ENCODE peak calls at places on chromosomes 16 and 17, in eight cellular contexts. B is ovary, M is tibial nerve, V is stomach, P is K562, D is sigmoid colon, S is transverse colon, Z is A549. C is an unnamed sample.

GRCh38 chr16:24013733-24014645 is 178.2 kb downstream of the PRKCB start:
- DNase-seq in B (no peak), V (peak), Z (peak), M (no peak), S (peak), D (no peak), P (no peak), C (peak)

GRCh38 chr16:61295311-61295710 is 740.9 kb downstream of the CDH8 start:
- DNase-seq in M (no peak), P (no peak), B (no peak), S (no peak), D (no peak), Z (no peak), V (no peak), C (no peak)

GRCh38 chr16:65196696-65197095 is 74.8 kb upstream of the CDH11 start:
- DNase-seq in M (no peak), V (no peak), S (no peak), P (no peak), B (no peak), Z (no peak), D (no peak), C (no peak)

GRCh38 chr16:65249768-65250167 is 127.9 kb upstream of the CDH11 start:
- DNase-seq in M (peak), P (no peak), D (peak), V (peak), B (peak), Z (no peak), S (no peak), C (peak)

GRCh38 chr17:58200024-58200633 is 7.6 kb downstream of the EPX start:
- DNase-seq in Z (peak), D (peak), P (peak), M (no peak), S (peak), V (peak), B (no peak), C (no peak)

GRCh38 chr17:68897557-68897956 is 57.6 kb downstream of the ABCA8 start:
- DNase-seq in Z (no peak), B (no peak), D (no peak), P (no peak), V (no peak), S (no peak), M (no peak), C (no peak)

GRCh38 chr16:35182043-35182677 is 1722.7 kb downstream of the TP53TG3F start:
- DNase-seq in M (no peak), B (no peak), D (no peak), P (no peak), V (no peak), Z (no peak), S (no peak), C (no peak)

GRCh38 chr17:73907601-73907910 is 263.3 kb upstream of the SDK2 start:
- DNase-seq in P (no peak), D (no peak), S (no peak), Z (no peak), B (no peak), V (no peak), M (no peak), C (no peak)

GRCh38 chr17:76354747-76355310 is 1.1 kb upstream of the PRPSAP1 start:
- DNase-seq in P (peak), D (no peak), V (no peak), Z (peak), S (no peak), M (no peak), B (no peak), C (no peak)

GRCh38 chr17:21525464-21526130 is 149.4 kb downstream of the KCNJ12 start:
- DNase-seq in V (no peak), D (no peak), S (no peak), P (no peak), M (no peak), B (no peak), Z (no peak), C (no peak)

GRCh38 chr17:66165537-66166123 is 26.3 kb downstream of the CEP112 start:
- DNase-seq in S (no peak), M (no peak), B (no peak), D (no peak), P (peak), Z (peak), V (no peak), C (no peak)

GRCh38 chr16:24525970-24526559 is 13.3 kb upstream of the RBBP6 start:
- DNase-seq in P (no peak), Z (peak), M (no peak), V (peak), S (no peak), D (no peak), B (no peak), C (no peak)

GRCh38 chr17:75619506-75620431 is 13.5 kb upstream of the SMIM5 start:
- DNase-seq in M (no peak), B (no peak), S (no peak), Z (peak), P (peak), V (no peak), D (no peak), C (peak)

GRCh38 chr16:49405123-49405522 is 31.5 kb downstream of the C16orf78 start:
- DNase-seq in M (no peak), V (no peak), D (no peak), S (no peak), Z (no peak), B (no peak), P (no peak), C (peak)

GRCh38 chr16:20928774-20929411 is 28.3 kb downstream of the LYRM1 start:
- DNase-seq in S (no peak), M (no peak), V (no peak), B (no peak), Z (no peak), D (no peak), P (no peak), C (no peak)

GRCh38 chr16:78705694-78706093 is 606.2 kb downstream of the WWOX start:
- DNase-seq in V (no peak), P (peak), B (no peak), M (no peak), S (no peak), D (no peak), Z (peak), C (no peak)

GRCh38 chr16:47519543-47519942 is 58.4 kb downstream of the PHKB start:
- DNase-seq in Z (no peak), D (no peak), S (no peak), P (no peak), B (no peak), M (no peak), V (no peak), C (no peak)

GRCh38 chr17:76542984-76543383 is 3.1 kb downstream of the PRCD start:
- DNase-seq in V (no peak), Z (no peak), S (no peak), D (no peak), B (no peak), M (no peak), P (no peak), C (no peak)

GRCh38 chr17:8861482-8862181 is 5.8 kb downstream of the PIK3R6 start:
- DNase-seq in S (no peak), D (no peak), M (no peak), B (no peak), V (no peak), P (no peak), Z (no peak), C (no peak)

GRCh38 chr17:38881600-38882191 is 11.8 kb downstream of the LASP1 start:
- DNase-seq in Z (peak), S (peak), V (peak), B (peak), D (peak), P (peak), M (peak), C (no peak)

GRCh38 chr16:83886199-83886971 is 12.5 kb upstream of the MLYCD start:
- DNase-seq in P (no peak), V (no peak), D (no peak), M (no peak), S (no peak), B (no peak), Z (no peak), C (no peak)

GRCh38 chr16:83887564-83887963 is 11.4 kb upstream of the MLYCD start:
- DNase-seq in B (no peak), Z (no peak), P (no peak), V (no peak), S (no peak), M (no peak), D (no peak), C (no peak)

GRCh38 chr16:83888672-83889044 is 10.3 kb upstream of the MLYCD start:
- DNase-seq in M (no peak), V (no peak), B (no peak), D (no peak), P (no peak), Z (no peak), S (no peak), C (no peak)

GRCh38 chr16:83890359-83890758 is 8.6 kb upstream of the MLYCD start:
- DNase-seq in V (no peak), S (no peak), M (no peak), D (no peak), B (no peak), P (no peak), Z (no peak), C (no peak)

DNA sequence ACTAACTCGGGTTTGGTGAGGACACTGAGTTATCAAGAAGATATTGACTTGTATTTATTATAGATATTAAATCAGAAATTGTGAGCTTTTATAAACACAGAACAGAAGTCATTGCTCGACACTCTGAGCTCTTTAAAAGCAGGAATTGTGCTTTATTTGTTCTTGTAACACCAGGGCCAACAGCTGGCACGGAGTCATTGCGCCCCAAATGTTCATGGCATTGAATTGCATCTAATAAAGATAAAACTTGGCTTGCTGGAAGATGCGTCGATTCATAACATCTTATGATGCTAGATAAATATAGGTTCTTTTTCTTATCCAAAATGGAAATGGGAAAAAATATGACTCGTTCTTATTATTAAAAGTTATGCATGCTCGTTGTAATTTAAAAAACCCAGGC is 11.8 kb upstream of the MLYCD start:
- DNase-seq in M (no peak), Z (peak), V (peak), D (no peak), S (peak), B (no peak), P (no peak), C (no peak)
- H3K27ac ChIP-seq in M (no peak), Z (no peak), V (no peak), D (no peak), S (no peak), B (no peak), P (no peak), C (no peak)

GRCh38 chr16:66662445-66663194 is 33.9 kb downstream of the CMTM4 start:
- DNase-seq in Z (peak), P (peak), M (no peak), S (no peak), D (no peak), B (no peak), V (no peak), C (no peak)

GRCh38 chr16:66658143-66658859 is 38.2 kb downstream of the CMTM4 start:
- DNase-seq in V (no peak), D (no peak), M (no peak), S (no peak), Z (no peak), B (no peak), P (no peak), C (no peak)

GRCh38 chr16:66658860-66659190 is 37.7 kb downstream of the CMTM4 start:
- DNase-seq in D (no peak), P (no peak), Z (no peak), V (no peak), M (no peak), B (no peak), S (no peak), C (no peak)

GRCh38 chr16:66661210-66661560 is 35.4 kb downstream of the CMTM4 start:
- DNase-seq in B (no peak), S (no peak), V (no peak), Z (no peak), D (no peak), P (no peak), M (no peak), C (no peak)

DNA sequence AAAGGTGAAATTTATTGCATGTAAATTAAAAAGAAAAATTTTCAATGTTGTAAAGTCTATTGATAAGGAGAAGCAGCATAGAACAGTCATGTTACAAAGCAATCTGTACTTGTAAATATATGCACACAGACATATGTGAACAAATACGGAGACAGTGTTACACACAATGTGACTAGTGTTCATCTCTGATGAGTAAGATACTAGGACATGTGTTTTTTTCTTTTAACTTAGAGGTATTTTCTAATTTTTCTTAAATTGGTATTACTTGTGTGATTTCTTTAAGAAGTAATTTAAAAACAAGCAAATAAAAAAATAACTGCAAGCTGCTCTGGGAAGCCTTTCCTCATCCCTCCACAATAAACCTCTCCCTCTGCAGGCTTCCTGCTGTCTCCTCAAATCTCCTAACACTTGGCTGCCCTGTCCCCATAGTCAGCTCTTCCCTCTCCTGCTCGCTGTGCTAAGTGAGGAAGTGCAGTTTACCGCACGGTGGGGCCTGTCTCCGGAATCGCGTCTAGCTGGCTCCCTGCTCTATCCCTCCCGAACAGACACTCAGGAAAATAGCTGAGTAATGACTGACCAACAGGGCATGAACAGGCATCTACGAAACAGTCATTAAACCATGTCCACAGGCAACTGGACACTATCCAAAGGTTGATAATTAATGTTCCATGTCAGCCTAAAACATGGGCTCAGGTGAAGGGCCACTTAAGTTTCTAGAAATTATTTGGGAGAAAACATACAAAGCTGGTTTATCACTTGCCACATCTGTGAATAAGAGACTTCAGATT is 35.9 kb downstream of the CMTM4 start:
- DNase-seq in V (peak), P (peak), D (peak), Z (peak), S (peak), M (peak), B (peak), C (peak)
- TF ChIP-seq CTCF in V (no peak), P (peak), D (no peak), Z (no peak), S (peak), M (peak), B (no peak), C (no peak)

DNA sequence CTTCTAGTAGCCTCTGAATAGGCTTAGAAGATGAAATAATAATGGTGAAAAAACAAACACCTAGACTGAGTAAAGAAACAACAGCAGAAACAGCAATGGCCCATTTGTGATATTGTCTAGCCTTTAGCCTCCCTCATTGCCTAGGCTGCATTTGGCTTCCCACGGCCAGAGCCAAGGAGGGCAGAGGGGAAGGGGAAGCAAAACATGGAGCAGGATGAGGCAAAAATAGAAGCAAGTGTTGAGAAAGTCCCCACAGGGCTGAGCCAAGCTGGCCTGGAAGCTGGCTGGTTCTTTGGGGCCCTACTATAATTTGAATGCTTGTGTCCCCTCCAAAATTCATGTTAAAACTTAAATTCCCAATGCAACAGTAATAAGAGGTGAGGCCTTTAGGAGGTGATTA is 60.2 kb upstream of the KSR1 start:
- DNase-seq in D (no peak), M (no peak), S (no peak), P (no peak), V (no peak), Z (no peak), B (no peak), C (no peak)
- TF ChIP-seq EP300 in D (no peak), M (no peak), S (no peak), P (no peak), V (no peak), Z (no peak), B (no peak), C (no peak)

DNA sequence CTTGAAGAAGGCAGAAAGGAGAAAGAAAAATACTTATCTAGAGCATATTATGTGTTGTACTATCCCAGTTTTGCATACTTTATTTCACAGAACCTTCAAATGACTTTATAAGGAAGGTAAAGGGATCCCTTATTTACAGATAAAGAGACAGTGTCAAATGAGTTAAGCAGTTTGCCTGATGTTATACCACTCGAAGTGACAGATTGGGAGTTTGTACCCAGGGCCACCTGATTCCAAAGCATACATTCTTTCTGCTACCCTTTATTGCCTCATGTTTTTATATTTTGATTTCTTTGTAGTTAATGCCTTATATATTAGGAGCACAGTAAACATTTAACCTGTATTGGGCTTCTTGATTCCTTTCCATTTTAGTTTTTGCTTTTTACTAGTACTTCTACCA is 4.9 kb downstream of the EVI2B start:
- DNase-seq in Z (no peak), P (no peak), D (no peak), S (no peak), B (no peak), V (no peak), M (no peak), C (no peak)
- H3K27ac ChIP-seq in Z (no peak), P (peak), D (no peak), S (peak), B (no peak), V (no peak), M (no peak), C (peak)

DNA sequence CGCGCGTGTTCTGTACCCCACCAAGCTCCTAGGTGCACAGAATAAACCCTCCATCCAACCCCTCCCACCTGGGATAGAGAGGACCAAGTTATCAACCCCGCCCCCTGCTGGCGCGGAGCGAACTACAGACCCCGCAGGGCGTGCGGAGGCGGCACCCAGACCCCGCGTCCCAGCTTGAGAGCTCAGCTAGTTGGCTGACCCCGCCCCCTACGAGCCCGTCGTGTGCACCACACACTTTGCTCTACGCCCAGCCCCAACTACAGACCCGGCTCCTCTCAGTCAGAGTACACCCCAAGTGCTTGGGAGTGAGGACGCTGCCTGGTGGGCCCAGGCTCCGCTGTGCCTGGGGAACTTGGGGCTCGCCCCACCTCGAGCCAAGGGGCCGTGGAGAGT is 1.5 kb downstream of the GRIN2A start:
- DNase-seq in D (no peak), S (no peak), P (peak), V (no peak), M (no peak), Z (peak), B (peak), C (no peak)
- TF ChIP-seq CTCF in D (peak), S (peak), P (peak), V (peak), M (no peak), Z (peak), B (no peak), C (no peak)

DNA sequence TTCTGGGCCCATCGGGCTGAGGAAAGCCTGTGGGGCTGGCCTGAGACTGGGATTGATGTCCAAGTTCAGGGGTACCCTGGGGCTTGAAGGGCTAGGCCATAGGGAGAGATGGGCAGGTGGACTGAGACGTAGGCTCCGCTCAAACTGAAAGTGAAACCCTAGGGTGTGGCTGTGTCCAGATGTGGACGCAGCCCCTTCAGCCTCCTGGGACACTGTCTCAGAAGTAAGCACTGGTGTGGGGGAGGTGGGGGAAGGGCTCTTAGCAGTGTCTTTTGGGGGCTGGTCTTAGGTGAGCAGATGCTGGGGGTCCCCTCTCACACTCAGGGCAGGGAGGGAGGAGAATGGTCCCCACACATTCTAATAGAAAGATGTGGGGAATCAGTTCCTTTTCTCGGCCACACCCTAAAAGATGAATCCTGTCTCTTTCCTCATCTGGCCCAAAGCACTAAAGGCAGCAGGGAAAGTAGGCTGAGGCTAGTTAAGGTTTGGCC is 5.5 kb downstream of the FMNL1 start:
- DNase-seq in S (peak), P (no peak), M (no peak), V (no peak), Z (no peak), B (no peak), D (no peak), C (no peak)
- TF ChIP-seq EP300 in S (no peak), P (no peak), M (no peak), V (no peak), Z (no peak), B (no peak), D (no peak), C (no peak)

DNA sequence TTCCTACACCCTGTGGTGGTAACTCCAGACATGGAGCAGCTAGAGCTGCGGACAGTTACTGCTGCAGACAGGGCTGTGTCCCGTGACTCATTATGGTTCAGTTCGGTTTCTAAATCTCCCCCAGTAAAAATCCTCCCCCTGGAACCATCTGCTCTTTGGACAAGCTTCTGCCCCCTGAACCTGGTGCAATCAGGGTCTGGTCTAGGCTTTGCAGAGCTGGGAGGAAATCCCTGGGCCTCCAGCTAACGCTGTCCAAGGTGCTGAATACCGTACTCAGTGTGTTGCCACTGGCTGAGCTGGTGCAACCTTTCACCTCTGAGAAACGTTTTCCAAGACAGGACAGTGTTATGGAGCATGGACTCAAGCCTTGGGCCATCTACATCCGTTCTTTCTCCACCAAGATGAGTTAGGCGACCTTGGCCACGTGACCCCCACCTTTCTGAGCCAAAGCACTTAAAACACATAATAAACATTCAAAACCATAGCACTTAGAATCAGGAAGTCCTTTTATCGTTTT is 142.0 kb downstream of the CPPED1 start:
- DNase-seq in Z (peak), V (no peak), M (no peak), B (no peak), P (peak), S (no peak), D (no peak), C (no peak)
- H3K27ac ChIP-seq in Z (no peak), V (no peak), M (no peak), B (no peak), P (no peak), S (no peak), D (no peak), C (no peak)